ENCODE peak calls at places on chromosomes 2 and 18, in six cellular contexts. M is HAP-1; A is iPS DF 6.9; G is aorta; E is CD8-positive, alpha-beta memory T cell; F is astrocyte. B is an unnamed sample.

GRCh38 chr2:240461471-240462072 is 26.1 kb downstream of the GPC1 start:
- DNase-seq in F (no peak), E (no peak), A (no peak), G (peak), M (no peak), B (no peak)

GRCh38 chr2:229927817-229928321 is 5.6 kb downstream of the FBXO36 start:
- DNase-seq in A (no peak), G (no peak), F (peak), E (no peak), M (no peak), B (no peak)

GRCh38 chr2:142757111-142757510 is 120.4 kb upstream of the KYNU start:
- DNase-seq in A (no peak), E (no peak), F (no peak), M (no peak), G (no peak), B (no peak)

GRCh38 chr2:220001693-220002260 is 374.3 kb downstream of the SLC4A3 start:
- DNase-seq in F (peak), A (no peak), E (no peak), G (no peak), M (no peak), B (no peak)

GRCh38 chr2:13002536-13002935 is 285.8 kb downstream of the TRIB2 start:
- DNase-seq in E (no peak), F (peak), A (no peak), M (no peak), G (no peak), B (no peak)

GRCh38 chr2:222860740-222861410 is at the start of gene ACSL3:
- DNase-seq in G (peak), E (peak), F (peak), M (peak), A (peak), B (peak)

GRCh38 chr2:229130522-229130921 is 140.6 kb downstream of the PID1 start:
- DNase-seq in E (no peak), G (no peak), A (no peak), M (no peak), F (no peak), B (no peak)

GRCh38 chr2:231642631-231643493 is 50.2 kb downstream of the TEX44 start:
- DNase-seq in M (peak), A (no peak), F (peak), E (peak), G (peak), B (peak)

GRCh38 chr18:2387588-2387987 is 183.7 kb downstream of the METTL4 start:
- DNase-seq in F (no peak), M (no peak), G (no peak), E (no peak), A (no peak), B (no peak)

GRCh38 chr18:43060020-43060419 is 55.5 kb downstream of the RIT2 start:
- DNase-seq in G (no peak), E (no peak), F (peak), M (no peak), A (no peak), B (no peak)

GRCh38 chr2:128228894-128229293 is 89.8 kb downstream of the HS6ST1 start:
- DNase-seq in F (no peak), A (no peak), E (no peak), M (no peak), G (no peak), B (no peak)

GRCh38 chr2:73982140-73982617 is 2.5 kb upstream of the TET3 start:
- DNase-seq in F (peak), G (peak), A (no peak), M (no peak), E (no peak), B (no peak)

GRCh38 chr2:127628767-127629614 is 17.0 kb upstream of the GPR17 start:
- DNase-seq in F (no peak), M (no peak), E (no peak), G (no peak), A (no peak), B (no peak)

GRCh38 chr2:60317831-60318230 is 235.6 kb downstream of the BCL11A start:
- DNase-seq in A (no peak), G (no peak), M (no peak), E (no peak), F (no peak), B (no peak)

GRCh38 chr2:190881074-190881479 is 456 bp downstream of the GLS start:
- DNase-seq in F (no peak), A (no peak), E (no peak), M (no peak), G (no peak), B (no peak)

GRCh38 chr2:190880374-190881073 is at the start of gene GLS:
- DNase-seq in G (peak), M (peak), E (peak), A (peak), F (peak), B (peak)

GRCh38 chr2:190882327-190882766 is 1.7 kb downstream of the GLS start:
- DNase-seq in E (no peak), M (no peak), G (no peak), A (no peak), F (no peak), B (no peak)

GRCh38 chr2:190881480-190882326 is 1.1 kb downstream of the GLS start:
- DNase-seq in E (peak), A (peak), F (peak), G (peak), M (peak), B (peak)

DNA sequence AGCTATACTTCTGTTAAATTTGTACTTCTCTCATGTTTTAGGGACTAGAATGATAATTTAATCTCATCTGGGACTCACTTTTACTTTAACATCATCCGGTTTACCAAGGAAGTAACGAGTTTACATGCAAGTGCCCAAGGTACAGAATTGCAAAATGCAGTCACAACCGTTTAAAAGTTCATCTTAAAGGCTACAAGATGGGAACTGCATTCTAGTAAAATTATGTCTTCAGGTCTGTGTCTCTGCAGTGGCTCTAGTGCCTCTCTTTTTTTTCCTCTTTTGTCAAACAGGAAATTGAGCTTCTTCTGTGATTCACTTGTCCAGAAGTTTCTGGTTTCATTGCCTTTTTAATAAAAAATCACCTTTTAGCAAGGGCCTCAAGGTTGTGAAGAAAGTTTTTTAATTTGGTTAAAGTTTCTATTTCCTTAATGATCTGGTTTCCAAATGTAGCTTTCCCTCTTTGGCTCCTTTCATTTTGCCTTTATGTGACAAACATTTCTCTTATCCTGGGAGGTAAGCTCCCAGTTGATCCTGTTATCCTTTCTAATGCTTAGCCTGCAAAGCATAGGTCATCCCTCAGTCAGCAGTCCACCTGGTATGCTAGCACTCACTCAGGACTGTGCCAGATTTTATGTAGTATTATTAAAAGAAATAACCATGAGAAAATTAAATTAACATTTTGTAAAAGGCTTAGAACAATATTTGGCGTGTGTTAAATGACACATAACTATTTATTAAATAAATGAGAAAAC is 2.4 kb downstream of the GLS start:
- DNase-seq in F (no peak), M (no peak), G (no peak), A (no peak), E (no peak), B (peak)
- H3K4me3 ChIP-seq in F (peak), M (peak), G (peak), A (no peak), E (peak), B (peak)

DNA sequence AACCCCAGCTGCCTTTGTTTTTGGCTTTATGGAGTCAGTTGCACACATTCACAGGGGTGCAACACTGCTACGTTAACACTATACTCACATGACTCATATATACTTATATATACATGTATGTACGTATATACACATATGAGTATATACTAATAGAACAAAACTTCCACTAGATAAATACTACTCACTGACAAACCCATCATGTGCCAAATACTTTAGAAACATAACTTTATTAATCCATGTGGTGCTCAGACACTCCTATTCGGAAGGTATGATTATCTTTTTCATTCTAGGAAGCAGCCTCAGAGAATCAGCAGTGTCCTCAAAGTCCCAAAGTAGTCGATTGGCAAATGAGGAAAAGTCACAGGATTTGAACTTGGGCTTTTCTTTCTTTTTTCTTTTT is 7.9 kb downstream of the PMAIP1 start:
- DNase-seq in G (no peak), A (no peak), F (no peak), E (no peak), M (no peak), B (no peak)
- H3K4me3 ChIP-seq in G (no peak), A (no peak), F (no peak), E (no peak), M (no peak), B (no peak)

GRCh38 chr2:19357383-19358241 is 811 bp downstream of the OSR1 start:
- DNase-seq in F (no peak), M (peak), E (no peak), G (no peak), A (no peak), B (no peak)

GRCh38 chr2:19355931-19356544 is 2.4 kb downstream of the OSR1 start:
- DNase-seq in M (no peak), E (no peak), G (no peak), F (no peak), A (no peak), B (no peak)

GRCh38 chr2:19358242-19359020 is at the start of gene OSR1:
- DNase-seq in G (peak), F (peak), M (peak), A (no peak), E (no peak), B (no peak)

GRCh38 chr2:19355416-19355821 is 3.0 kb downstream of the OSR1 start:
- DNase-seq in G (no peak), E (no peak), F (no peak), A (no peak), M (no peak), B (no peak)

DNA sequence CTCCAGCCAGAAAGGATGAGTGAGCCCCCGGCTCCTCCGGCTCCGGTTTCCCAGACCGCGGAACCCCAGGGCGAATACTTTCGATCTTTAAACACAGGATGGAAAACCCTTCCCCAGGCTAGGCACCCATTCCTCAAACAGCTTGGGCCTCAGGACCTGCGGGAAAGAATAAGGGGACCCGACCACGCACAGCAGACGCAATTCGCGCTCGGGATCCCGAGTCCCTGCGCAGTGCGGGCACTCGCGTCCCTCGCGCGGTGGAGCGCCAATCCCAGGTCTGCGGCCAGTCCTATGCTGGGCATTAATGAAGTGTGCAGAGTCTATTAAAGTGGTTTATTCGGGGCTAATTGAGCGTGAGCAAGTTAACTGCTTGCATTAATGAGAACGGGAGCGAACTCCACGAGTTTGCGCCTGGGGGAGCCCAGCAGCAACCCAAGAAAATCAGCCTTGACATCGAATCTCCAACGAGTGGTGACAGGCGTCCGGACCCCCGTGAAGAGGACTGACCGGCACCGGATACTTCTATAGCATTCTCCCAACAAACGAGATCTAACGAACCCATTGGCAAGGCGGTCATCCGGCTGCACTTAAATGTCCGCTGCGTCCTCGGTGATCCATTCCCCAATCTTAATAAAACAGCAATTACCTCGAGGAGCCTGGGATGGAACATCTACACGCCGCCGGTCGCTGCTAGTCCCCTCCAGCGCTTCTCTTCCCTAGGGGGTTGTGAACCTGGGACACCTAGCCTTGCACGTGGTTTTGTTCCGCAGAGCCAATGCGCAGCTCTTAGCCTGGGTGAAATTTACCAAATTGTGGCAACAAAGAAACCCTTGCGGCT is 1.7 kb downstream of the OSR1 start:
- DNase-seq in F (no peak), M (peak), A (no peak), G (no peak), E (no peak), B (no peak)
- H3K4me3 ChIP-seq in F (peak), M (peak), A (no peak), G (peak), E (no peak), B (no peak)

GRCh38 chr18:54794819-54795218 is 33.5 kb upstream of the RAB27B start:
- DNase-seq in M (no peak), G (no peak), A (no peak), E (no peak), F (no peak), B (no peak)

GRCh38 chr18:54802686-54803395 is 25.4 kb upstream of the RAB27B start:
- DNase-seq in E (no peak), M (no peak), A (no peak), G (no peak), F (no peak), B (no peak)

GRCh38 chr18:54801374-54801773 is 26.9 kb upstream of the RAB27B start:
- DNase-seq in F (no peak), G (no peak), E (no peak), A (no peak), M (no peak), B (no peak)

GRCh38 chr18:54802178-54802577 is 26.1 kb upstream of the RAB27B start:
- DNase-seq in M (no peak), A (no peak), G (no peak), F (no peak), E (no peak), B (no peak)

DNA sequence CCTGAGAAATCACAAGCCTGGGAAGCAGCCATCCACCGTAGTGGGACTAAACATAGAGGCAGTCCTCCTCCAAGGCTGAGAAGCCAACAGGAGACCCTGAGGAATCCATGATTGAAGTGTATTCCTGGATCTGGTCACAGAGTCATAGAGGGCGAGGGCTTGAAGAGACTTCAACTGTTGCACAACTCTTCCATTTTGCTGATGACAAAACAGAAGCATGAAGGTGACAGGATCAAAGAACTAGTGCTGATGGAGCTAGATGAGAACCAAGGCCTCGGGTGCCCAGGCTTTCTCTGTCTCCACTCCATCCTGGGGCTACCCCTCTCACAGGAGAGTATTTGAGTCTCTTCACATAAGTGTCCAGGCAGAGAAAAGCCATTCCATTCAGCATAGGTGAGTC is 30.1 kb upstream of the RAB27B start:
- DNase-seq in E (no peak), G (no peak), A (no peak), M (no peak), F (no peak), B (no peak)
- H3K4me3 ChIP-seq in E (no peak), G (no peak), A (no peak), M (no peak), F (no peak), B (no peak)

GRCh38 chr18:22470141-22470510 is 52.4 kb upstream of the CTAGE1 start:
- DNase-seq in G (no peak), A (no peak), E (no peak), F (peak), M (no peak), B (no peak)
- H3K4me3 ChIP-seq in G (no peak), A (no peak), E (no peak), F (no peak), M (no peak), B (no peak)

GRCh38 chr18:22347624-22348511 is 69.8 kb downstream of the CTAGE1 start:
- DNase-seq in M (no peak), E (no peak), A (no peak), G (no peak), F (no peak), B (no peak)
- H3K4me3 ChIP-seq in M (no peak), E (peak), A (peak), G (peak), F (peak), B (no peak)

DNA sequence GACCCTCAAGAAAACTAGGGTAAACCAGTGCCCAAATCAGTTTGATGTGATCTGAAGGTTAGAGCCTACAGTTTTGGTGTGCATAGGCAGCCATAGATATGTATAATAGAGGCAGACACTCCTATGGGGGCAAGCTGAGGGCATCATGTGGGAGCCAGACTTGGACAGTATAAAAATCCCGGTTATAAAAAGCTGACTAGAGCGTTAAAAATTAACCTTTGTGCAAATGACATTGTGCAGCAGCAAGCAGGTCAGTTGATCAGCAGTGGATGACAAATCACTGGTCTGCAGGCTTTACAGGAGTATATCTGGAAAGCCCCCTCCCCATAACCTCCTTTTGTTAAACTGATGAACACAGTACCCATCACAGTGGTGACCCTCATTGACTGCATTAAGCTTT is 107.8 kb downstream of the CTNNA2 start:
- DNase-seq in F (no peak), G (no peak), A (no peak), E (no peak), M (no peak), B (no peak)
- H3K4me3 ChIP-seq in F (no peak), G (no peak), A (no peak), E (no peak), M (no peak), B (no peak)

B was measured in Jurkat, Clone E6-1.